ENCODE peak calls at places on chromosomes 12 and 14, in ten cellular contexts. Q is GM23338, G is colonic mucosa, P is Panc1, F is A549, V is heart left ventricle, J is GM23248, N is Peyer's patch, U is thyroid gland, K is neural progenitor cell. C is an unnamed sample. For H3K4me1, the result is how much of the 10 kb centered on the place peaks cover.

GRCh38 chr12:57046947-57047890 is 2.7 kb downstream of the MYO1A start:
- DNase-seq in Q (no peak), G (no peak), P (no peak), F (no peak), V (no peak), J (no peak), N (no peak), U (no peak), K (no peak), C (no peak)

GRCh38 chr14:52703225-52703624 is 3.8 kb upstream of the PSMC6 start:
- DNase-seq in Q (no peak), G (peak), P (no peak), F (no peak), V (no peak), J (peak), N (peak), U (no peak), K (no peak), C (peak)

GRCh38 chr12:126349383-126349782 is 1284.1 kb downstream of the AACS start:
- DNase-seq in Q (no peak), G (no peak), P (no peak), F (no peak), V (no peak), J (no peak), N (no peak), U (no peak), K (no peak), C (no peak)

GRCh38 chr12:63918788-63919300 is 74.3 kb downstream of the SRGAP1 start:
- DNase-seq in Q (no peak), G (no peak), P (peak), F (peak), V (no peak), J (peak), N (no peak), U (no peak), K (no peak), C (peak)

GRCh38 chr12:118402251-118402650 is 25.9 kb downstream of the SUDS3 start:
- DNase-seq in Q (no peak), G (no peak), P (no peak), F (no peak), V (no peak), J (peak), N (no peak), U (no peak), K (no peak), C (peak)

GRCh38 chr14:80491131-80491530 is 279.8 kb upstream of the DIO2 start:
- DNase-seq in Q (peak), G (peak), P (no peak), F (no peak), V (peak), J (peak), N (peak), U (peak), K (no peak), C (peak)

GRCh38 chr14:99518441-99519346 is 37.5 kb downstream of the CCNK start:
- DNase-seq in Q (peak), G (peak), P (peak), F (peak), V (peak), J (peak), N (peak), U (peak), K (peak), C (no peak)

GRCh38 chr14:50051106-50051505 is 65.3 kb downstream of the VCPKMT start:
- DNase-seq in Q (no peak), G (no peak), P (no peak), F (no peak), V (no peak), J (no peak), N (no peak), U (no peak), K (no peak), C (no peak)

GRCh38 chr12:33245459-33245858 is 194.2 kb downstream of the SYT10 start:
- DNase-seq in Q (no peak), G (no peak), P (no peak), F (no peak), V (no peak), J (no peak), N (no peak), U (no peak), K (no peak), C (no peak)

GRCh38 chr12:15011162-15011561 is 38.3 kb downstream of the PDE6H start:
- DNase-seq in Q (peak), G (no peak), P (no peak), F (no peak), V (no peak), J (peak), N (no peak), U (no peak), K (no peak), C (no peak)

GRCh38 chr12:8699714-8700113 is 1.9 kb downstream of the RIMKLB start:
- DNase-seq in Q (peak), G (no peak), P (no peak), F (no peak), V (no peak), J (no peak), N (no peak), U (peak), K (peak), C (no peak)
- H3K4me1 ChIP-seq in Q (under half), G (under half), P (under half), F (under half), V (under half), J (under half), N (under half), U (half or more), K (under half), C (under half)

GRCh38 chr12:7304456-7304855 is 584 bp downstream of the ACSM4 start:
- DNase-seq in Q (no peak), G (no peak), P (no peak), F (no peak), V (no peak), J (no peak), N (no peak), U (no peak), K (no peak), C (no peak)

GRCh38 chr12:7303230-7303629 is 642 bp upstream of the ACSM4 start:
- DNase-seq in Q (no peak), G (no peak), P (no peak), F (no peak), V (no peak), J (peak), N (no peak), U (no peak), K (no peak), C (no peak)

GRCh38 chr12:7302536-7303113 is 1.2 kb upstream of the ACSM4 start:
- DNase-seq in Q (no peak), G (no peak), P (no peak), F (no peak), V (no peak), J (no peak), N (no peak), U (no peak), K (no peak), C (no peak)

GRCh38 chr12:7303772-7304171 is at the start of gene ACSM4:
- DNase-seq in Q (no peak), G (no peak), P (no peak), F (no peak), V (no peak), J (no peak), N (no peak), U (no peak), K (no peak), C (no peak)
- H3K4me1 ChIP-seq in Q (under half), G (under half), P (under half), F (under half), V (under half), J (under half), N (under half), U (under half), K (under half), C (under half)

GRCh38 chr14:22488522-22489246 is 100.3 kb downstream of the DAD1 start:
- DNase-seq in Q (no peak), G (no peak), P (no peak), F (no peak), V (no peak), J (no peak), N (no peak), U (no peak), K (no peak), C (no peak)

GRCh38 chr14:22485178-22485577 is 103.8 kb downstream of the DAD1 start:
- DNase-seq in Q (no peak), G (no peak), P (no peak), F (no peak), V (no peak), J (peak), N (no peak), U (no peak), K (no peak), C (peak)

GRCh38 chr14:22487941-22488340 is 101.1 kb downstream of the DAD1 start:
- DNase-seq in Q (no peak), G (no peak), P (no peak), F (no peak), V (no peak), J (no peak), N (no peak), U (no peak), K (no peak), C (no peak)

GRCh38 chr14:22489247-22489551 is 99.8 kb downstream of the DAD1 start:
- DNase-seq in Q (no peak), G (no peak), P (no peak), F (no peak), V (peak), J (no peak), N (peak), U (no peak), K (peak), C (no peak)

GRCh38 chr14:22487401-22487800 is 101.6 kb downstream of the DAD1 start:
- DNase-seq in Q (no peak), G (no peak), P (no peak), F (no peak), V (no peak), J (peak), N (no peak), U (no peak), K (no peak), C (no peak)
- H3K4me1 ChIP-seq in Q (under half), G (under half), P (under half), F (under half), V (under half), J (under half), N (under half), U (under half), K (under half), C (under half)

GRCh38 chr14:54786816-54787215 is 115.8 kb downstream of the GCH1 start:
- DNase-seq in Q (no peak), G (no peak), P (no peak), F (no peak), V (no peak), J (no peak), N (no peak), U (no peak), K (no peak), C (no peak)

GRCh38 chr14:54786191-54786755 is 116.4 kb downstream of the GCH1 start:
- DNase-seq in Q (no peak), G (no peak), P (no peak), F (no peak), V (no peak), J (no peak), N (no peak), U (no peak), K (no peak), C (no peak)

GRCh38 chr14:54785111-54785777 is 117.4 kb downstream of the GCH1 start:
- DNase-seq in Q (no peak), G (no peak), P (no peak), F (no peak), V (no peak), J (no peak), N (no peak), U (no peak), K (no peak), C (no peak)

GRCh38 chr14:54784657-54785056 is 118.0 kb downstream of the GCH1 start:
- DNase-seq in Q (no peak), G (no peak), P (no peak), F (no peak), V (peak), J (no peak), N (no peak), U (no peak), K (no peak), C (no peak)

DNA sequence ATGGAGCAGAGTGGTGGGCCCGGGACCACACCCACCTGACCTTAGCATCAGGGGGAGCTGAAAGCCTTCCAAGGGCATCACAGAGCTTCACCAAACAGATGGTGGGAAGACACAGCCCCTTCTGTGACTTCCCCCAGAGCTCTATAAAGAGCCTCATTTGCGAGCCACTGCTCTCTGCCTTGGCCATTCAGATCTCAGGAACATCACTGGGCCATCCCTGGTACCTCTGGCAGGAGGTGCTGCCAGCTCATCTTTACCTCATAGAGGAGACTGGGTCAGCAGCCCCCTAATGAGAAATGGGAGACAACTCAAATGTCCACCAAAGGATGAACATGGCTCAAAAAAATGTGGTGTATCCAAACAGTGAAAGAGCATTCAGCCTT is 116.9 kb downstream of the GCH1 start:
- DNase-seq in Q (no peak), G (no peak), P (no peak), F (no peak), V (no peak), J (no peak), N (no peak), U (no peak), K (no peak), C (no peak)
- H3K4me1 ChIP-seq in Q (under half), G (under half), P (under half), F (under half), V (under half), J (under half), N (under half), U (under half), K (under half), C (under half)

GRCh38 chr12:9706081-9706685 is 26.7 kb downstream of the CLECL1 start:
- DNase-seq in Q (no peak), G (no peak), P (no peak), F (no peak), V (no peak), J (no peak), N (no peak), U (no peak), K (no peak), C (no peak)

GRCh38 chr12:9710584-9711375 is 22.1 kb downstream of the CLECL1 start:
- DNase-seq in Q (peak), G (no peak), P (no peak), F (no peak), V (no peak), J (no peak), N (no peak), U (no peak), K (no peak), C (no peak)

GRCh38 chr12:9707356-9707755 is 25.5 kb downstream of the CLECL1 start:
- DNase-seq in Q (no peak), G (no peak), P (no peak), F (no peak), V (no peak), J (no peak), N (no peak), U (no peak), K (no peak), C (no peak)

GRCh38 chr12:9707864-9708808 is 24.8 kb downstream of the CLECL1 start:
- DNase-seq in Q (peak), G (peak), P (no peak), F (peak), V (peak), J (peak), N (peak), U (peak), K (peak), C (peak)

DNA sequence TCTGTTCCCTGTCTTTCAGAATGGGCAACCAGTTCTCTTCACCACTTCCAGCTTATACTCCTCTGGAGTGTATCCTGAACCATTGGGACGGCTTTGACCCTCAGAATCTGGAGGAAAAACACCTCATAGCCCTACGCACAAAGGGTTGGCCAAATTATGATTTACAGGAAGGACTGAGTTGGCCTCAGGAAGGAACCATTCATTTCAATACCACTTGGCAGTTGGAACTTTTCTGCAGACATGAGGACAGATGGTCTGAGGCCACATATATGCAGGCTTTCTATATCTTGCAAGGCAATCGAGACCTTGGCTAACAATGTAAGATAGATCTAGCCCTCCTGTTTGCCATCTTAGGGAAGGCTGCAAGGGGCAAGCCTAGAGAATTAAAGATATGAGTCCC is 24.0 kb downstream of the CLECL1 start:
- DNase-seq in Q (no peak), G (no peak), P (no peak), F (no peak), V (no peak), J (no peak), N (no peak), U (no peak), K (no peak), C (no peak)
- H3K4me1 ChIP-seq in Q (under half), G (under half), P (under half), F (under half), V (under half), J (under half), N (under half), U (under half), K (under half), C (under half)

DNA sequence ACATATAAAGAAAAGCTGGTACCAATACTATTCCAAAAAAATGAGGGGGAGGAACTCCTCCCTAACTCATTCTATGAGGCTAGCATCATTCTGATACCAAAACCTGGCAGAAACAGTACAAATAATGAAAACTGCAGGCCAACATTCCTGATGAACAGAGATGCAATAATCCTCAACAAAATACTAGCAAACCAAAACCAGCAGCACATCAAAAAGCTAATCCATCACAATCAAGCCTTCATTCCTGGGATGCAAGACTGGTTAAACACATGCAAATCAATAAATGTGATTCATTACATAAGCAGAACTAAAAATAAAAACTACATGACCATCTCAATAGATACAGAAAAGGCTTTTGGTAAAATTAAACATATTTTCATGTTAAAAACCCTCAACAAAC is 281.3 kb downstream of the KCNH5 start:
- DNase-seq in Q (no peak), G (no peak), P (no peak), F (no peak), V (no peak), J (no peak), N (no peak), U (no peak), K (no peak), C (peak)
- H3K4me1 ChIP-seq in Q (under half), G (under half), P (under half), F (under half), V (under half), J (under half), N (under half), U (under half), K (under half), C (under half)